ENCODE peak calls at places on chromosomes 13 and 19, in ten cellular contexts. G, I, U, A, L, M, P, W, N and O are unnamed samples.

GRCh38 chr19:17259118-17259780 is 5.3 kb downstream of the USHBP1 start:
- DNase-seq in I (no peak), M (no peak), A (no peak), L (no peak), P (no peak), G (no peak), N (no peak), U (no peak), W (no peak), O (no peak)

GRCh38 chr19:2271516-2272103 is 10.4 kb downstream of the PEAK3 start:
- DNase-seq in I (no peak), W (peak), A (no peak), N (no peak), G (no peak), U (no peak), P (no peak), L (no peak), M (peak), O (no peak)

GRCh38 chr19:11091343-11092153 is 2.3 kb downstream of the LDLR start:
- DNase-seq in G (no peak), P (peak), U (no peak), W (peak), L (peak), A (peak), M (peak), I (peak), N (no peak), O (peak)

GRCh38 chr13:50928088-50928487 is 18.5 kb downstream of the RNASEH2B start:
- DNase-seq in G (no peak), M (no peak), W (no peak), A (no peak), P (no peak), N (no peak), U (no peak), I (no peak), L (no peak), O (no peak)

GRCh38 chr13:94415484-94415883 is 64.0 kb downstream of the DCT start:
- DNase-seq in M (no peak), L (no peak), A (no peak), U (no peak), N (no peak), W (no peak), P (no peak), G (no peak), I (no peak), O (no peak)

GRCh38 chr19:45170146-45171106 is 7.6 kb downstream of the TRAPPC6A start:
- DNase-seq in G (no peak), M (no peak), U (no peak), I (no peak), L (no peak), P (no peak), N (no peak), W (no peak), A (no peak), O (no peak)

GRCh38 chr13:29934531-29935308 is 84.3 kb upstream of the UBL3 start:
- DNase-seq in M (no peak), W (no peak), N (no peak), G (no peak), P (no peak), L (no peak), I (no peak), U (peak), A (no peak), O (no peak)

GRCh38 chr13:109180905-109181425 is 551.6 kb downstream of the MYO16 start:
- DNase-seq in P (peak), A (no peak), L (peak), W (no peak), M (peak), U (no peak), G (no peak), N (no peak), I (no peak), O (no peak)

GRCh38 chr19:53867225-53868090 is at the start of gene MYADM:
- DNase-seq in M (peak), A (peak), I (peak), P (peak), U (peak), N (peak), G (peak), W (peak), L (peak), O (peak)

GRCh38 chr19:41431426-41432386 is 4.5 kb upstream of the B3GNT8 start:
- DNase-seq in U (no peak), L (no peak), W (no peak), M (peak), P (no peak), I (no peak), A (peak), N (no peak), G (no peak), O (no peak)

GRCh38 chr19:4059931-4060620 is 6.6 kb downstream of the ZBTB7A start:
- DNase-seq in I (peak), G (no peak), A (no peak), W (no peak), U (no peak), L (no peak), M (peak), P (no peak), N (no peak), O (no peak)

GRCh38 chr13:24888291-24888931 is 124.4 kb downstream of the RNF17 start:
- DNase-seq in N (no peak), U (no peak), L (no peak), W (no peak), M (no peak), G (no peak), P (no peak), I (no peak), A (no peak), O (peak)

GRCh38 chr19:7562646-7563393 is 27.3 kb downstream of the PNPLA6 start:
- DNase-seq in W (no peak), G (no peak), L (no peak), I (no peak), P (no peak), M (no peak), A (no peak), N (no peak), U (no peak), O (peak)

GRCh38 chr19:1496714-1497577 is 6.0 kb downstream of the REEP6 start:
- DNase-seq in G (no peak), W (no peak), N (no peak), M (no peak), U (no peak), A (no peak), P (no peak), L (no peak), I (no peak), O (no peak)

GRCh38 chr13:23674795-23675640 is 104.8 kb downstream of the TNFRSF19 start:
- DNase-seq in M (no peak), N (no peak), I (no peak), L (no peak), U (no peak), P (peak), A (peak), G (no peak), W (no peak), O (no peak)